ENCODE peak calls at places on chromosomes 5 and 9, in seven cellular contexts. A, C, R, Q, L, E and Y are unnamed samples.

GRCh38 chr5:58085800-58086199 is 374.1 kb downstream of the PLK2 start:
- DNase-seq in A (peak), C (no peak), E (no peak), R (no peak), Q (no peak), L (no peak), Y (no peak)

GRCh38 chr9:123544007-123544827 is 188.2 kb downstream of the CRB2 start:
- DNase-seq in L (peak), A (peak), C (no peak), Q (no peak), E (no peak), R (no peak), Y (peak)

GRCh38 chr5:133741396-133741795 is 129.1 kb upstream of the FSTL4 start:
- DNase-seq in Q (no peak), E (no peak), C (no peak), R (no peak), L (no peak), A (no peak), Y (no peak)

GRCh38 chr9:122822958-122823357 is 5.4 kb downstream of the PDCL start:
- DNase-seq in R (no peak), L (no peak), E (no peak), C (no peak), A (no peak), Q (no peak), Y (no peak)

GRCh38 chr5:91556-92263 is at the start of gene PLEKHG4B:
- DNase-seq in R (no peak), C (peak), L (no peak), E (peak), Q (no peak), A (no peak), Y (no peak)

GRCh38 chr5:174098694-174099093 is 53.2 kb downstream of the NSG2 start:
- DNase-seq in C (no peak), R (no peak), E (no peak), Q (no peak), A (no peak), L (no peak), Y (no peak)

GRCh38 chr9:123763910-123764588 is 165.9 kb downstream of the DENND1A start:
- DNase-seq in E (no peak), Q (no peak), C (no peak), L (peak), R (no peak), A (no peak), Y (peak)

GRCh38 chr9:136543830-136544548 is 1.9 kb downstream of the NOTCH1 start:
- DNase-seq in C (peak), R (no peak), Q (no peak), L (no peak), E (no peak), A (peak), Y (no peak)

GRCh38 chr9:974993-975739 is 1.3 kb upstream of the DMRT3 start:
- DNase-seq in A (no peak), C (no peak), R (no peak), L (no peak), E (no peak), Q (no peak), Y (no peak)

GRCh38 chr5:177154003-177154643 is 20.6 kb downstream of the NSD1 start:
- DNase-seq in C (no peak), L (peak), Q (no peak), R (no peak), E (no peak), A (no peak), Y (no peak)

GRCh38 chr5:87195616-87196015 is 72.1 kb upstream of the RASA1 start:
- DNase-seq in A (no peak), L (peak), Q (no peak), E (no peak), C (no peak), R (no peak), Y (peak)

GRCh38 chr5:51225671-51226419 is 157.4 kb upstream of the ISL1 start:
- DNase-seq in R (no peak), C (no peak), L (no peak), E (no peak), A (peak), Q (no peak), Y (no peak)

GRCh38 chr9:123640792-123641222 is 284.8 kb downstream of the CRB2 start:
- DNase-seq in C (no peak), Q (no peak), A (no peak), L (no peak), R (no peak), E (no peak), Y (no peak)

GRCh38 chr5:22835630-22836029 is 17.5 kb downstream of the CDH12 start:
- DNase-seq in R (no peak), Q (no peak), C (no peak), E (no peak), L (no peak), A (no peak), Y (no peak)

GRCh38 chr9:114884787-114885452 is 45.5 kb downstream of the TNFSF8 start:
- DNase-seq in L (no peak), C (peak), R (no peak), A (peak), Q (no peak), E (no peak), Y (peak)

GRCh38 chr5:45508155-45508554 is 188.0 kb downstream of the HCN1 start:
- DNase-seq in R (no peak), E (no peak), C (no peak), L (no peak), Q (no peak), A (no peak), Y (no peak)

GRCh38 chr5:92800360-92800759 is 780.7 kb downstream of the NR2F1-AS1 start:
- DNase-seq in C (no peak), R (no peak), A (no peak), Q (no peak), L (no peak), E (no peak), Y (peak)

GRCh38 chr5:27318701-27319100 is 280.3 kb upstream of the CDH9 start:
- DNase-seq in Q (no peak), A (no peak), C (no peak), E (no peak), R (no peak), L (no peak), Y (no peak)

GRCh38 chr9:116695441-116695840 is 8.3 kb downstream of the TRIM32 start:
- DNase-seq in E (no peak), L (no peak), A (no peak), C (no peak), Q (no peak), R (no peak), Y (no peak)

GRCh38 chr5:82165740-82166530 is 112.2 kb downstream of the RPS23 start:
- DNase-seq in L (peak), R (no peak), A (peak), C (peak), Q (peak), E (peak), Y (peak)